ENCODE peak calls at places on chromosomes 3 and 15, in four cellular contexts. One of them, this sample, is unnamed.

GRCh38 chr3:29525254-29525881 is 244.5 kb downstream of the RBMS3 start:
- DNase-seq in GM23338: no peak
- DNase-seq in astrocyte of the spinal cord: peak
- DNase-seq in AG09309: peak
- DNase-seq in this sample: peak

GRCh38 chr3:188202358-188203138 is 48.6 kb downstream of the LPP start:
- DNase-seq in AG09309: no peak
- DNase-seq in astrocyte of the spinal cord: no peak
- DNase-seq in GM23338: peak
- DNase-seq in this sample: no peak

GRCh38 chr15:37767841-37768455 is 166.5 kb upstream of the TMCO5A start:
- DNase-seq in astrocyte of the spinal cord: no peak
- DNase-seq in AG09309: no peak
- DNase-seq in GM23338: no peak
- DNase-seq in this sample: no peak

GRCh38 chr15:55267401-55268053 is 22.1 kb downstream of the RAB27A start:
- DNase-seq in GM23338: no peak
- DNase-seq in astrocyte of the spinal cord: peak
- DNase-seq in AG09309: no peak
- DNase-seq in this sample: no peak

GRCh38 chr3:106534206-106534605 is 665.4 kb upstream of the CBLB start:
- DNase-seq in AG09309: peak
- DNase-seq in astrocyte of the spinal cord: peak
- DNase-seq in GM23338: no peak
- DNase-seq in this sample: peak

GRCh38 chr15:76470691-76471090 is 134.1 kb downstream of the ISL2 start:
- DNase-seq in AG09309: peak
- DNase-seq in astrocyte of the spinal cord: peak
- DNase-seq in GM23338: no peak
- DNase-seq in this sample: peak

GRCh38 chr3:156469456-156469855 is 85.5 kb downstream of the SSR3 start:
- DNase-seq in GM23338: no peak
- DNase-seq in astrocyte of the spinal cord: no peak
- DNase-seq in AG09309: no peak
- DNase-seq in this sample: no peak

GRCh38 chr15:92130244-92130643 is 263.4 kb upstream of the ST8SIA2 start:
- DNase-seq in AG09309: no peak
- DNase-seq in astrocyte of the spinal cord: no peak
- DNase-seq in GM23338: peak
- DNase-seq in this sample: no peak

GRCh38 chr3:129621626-129622417 is 15.3 kb upstream of the PLXND1 start:
- DNase-seq in GM23338: no peak
- DNase-seq in AG09309: no peak
- DNase-seq in astrocyte of the spinal cord: no peak
- DNase-seq in this sample: no peak

GRCh38 chr3:128309026-128309425 is 155.7 kb downstream of the EEFSEC start:
- DNase-seq in GM23338: no peak
- DNase-seq in AG09309: no peak
- DNase-seq in astrocyte of the spinal cord: no peak
- DNase-seq in this sample: no peak

GRCh38 chr3:150755902-150756301 is 7.1 kb downstream of the SIAH2 start:
- DNase-seq in AG09309: peak
- DNase-seq in GM23338: no peak
- DNase-seq in astrocyte of the spinal cord: no peak
- DNase-seq in this sample: no peak

GRCh38 chr3:73656241-73656890 is 31.6 kb upstream of the PDZRN3 start:
- DNase-seq in astrocyte of the spinal cord: peak
- DNase-seq in AG09309: no peak
- DNase-seq in GM23338: no peak
- DNase-seq in this sample: peak

GRCh38 chr3:188673509-188674239 is 498.1 kb upstream of the TPRG1 start:
- DNase-seq in GM23338: peak
- DNase-seq in AG09309: peak
- DNase-seq in astrocyte of the spinal cord: peak
- DNase-seq in this sample: peak

GRCh38 chr15:59002418-59002859 is 15.0 kb downstream of the RNF111 start:
- DNase-seq in astrocyte of the spinal cord: no peak
- DNase-seq in GM23338: no peak
- DNase-seq in AG09309: no peak
- DNase-seq in this sample: no peak

GRCh38 chr15:64842986-64843561 is 1.4 kb downstream of the PLEKHO2 start:
- DNase-seq in astrocyte of the spinal cord: peak
- DNase-seq in AG09309: no peak
- DNase-seq in GM23338: no peak
- DNase-seq in this sample: no peak

GRCh38 chr15:95520511-95520910 is 810.0 kb upstream of the NR2F2 start:
- DNase-seq in astrocyte of the spinal cord: peak
- DNase-seq in AG09309: no peak
- DNase-seq in GM23338: no peak
- DNase-seq in this sample: no peak

DNA sequence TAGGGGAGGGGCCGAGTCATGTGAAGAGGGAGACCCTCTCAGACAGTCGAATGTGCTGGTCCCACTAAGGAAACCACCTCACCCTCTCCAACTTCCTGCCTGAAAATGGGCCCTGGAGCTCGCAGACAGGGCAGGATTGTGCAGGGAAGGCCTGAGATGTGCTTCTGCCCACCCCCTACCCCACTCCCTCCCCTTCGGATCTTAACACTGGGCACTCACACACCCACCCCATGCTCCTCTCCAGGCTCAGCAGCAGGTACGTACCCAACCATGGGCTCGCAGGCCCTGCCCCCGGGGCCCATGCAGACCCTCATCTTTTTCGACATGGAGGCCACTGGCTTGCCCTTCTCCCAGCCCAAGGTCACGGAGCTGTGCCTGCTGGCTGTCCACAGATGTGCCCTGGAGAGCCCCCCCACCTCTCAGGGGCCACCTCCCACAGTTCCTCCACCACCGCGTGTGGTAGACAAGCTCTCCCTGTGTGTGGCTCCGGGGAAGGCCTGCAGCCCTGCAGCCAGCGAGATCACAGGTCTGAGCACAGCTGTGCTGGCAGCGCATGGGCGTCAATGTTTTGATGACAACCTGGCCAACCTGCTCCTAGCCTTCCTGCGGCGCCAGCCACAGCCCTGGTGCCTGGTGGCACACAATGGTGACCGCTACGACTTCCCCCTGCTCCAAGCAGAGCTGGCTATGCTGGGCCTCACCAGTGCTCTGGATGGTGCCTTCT is 20.0 kb downstream of the ATRIP start:
- DNase-seq in astrocyte of the spinal cord: no peak
- DNase-seq in GM23338: no peak
- DNase-seq in AG09309: no peak
- DNase-seq in this sample: no peak
- H3K4me3 ChIP-seq in astrocyte of the spinal cord: peak
- H3K4me3 ChIP-seq in GM23338: no peak
- H3K4me3 ChIP-seq in AG09309: peak
- H3K4me3 ChIP-seq in this sample: peak

GRCh38 chr3:146148468-146148931 is 12.5 kb downstream of the PLOD2 start:
- DNase-seq in astrocyte of the spinal cord: no peak
- DNase-seq in GM23338: peak
- DNase-seq in AG09309: no peak
- DNase-seq in this sample: no peak
- TF ChIP-seq CTCF in astrocyte of the spinal cord: peak
- TF ChIP-seq CTCF in GM23338: peak
- TF ChIP-seq CTCF in AG09309: peak
- TF ChIP-seq CTCF in this sample: peak

GRCh38 chr3:53162672-53163458 is 1.9 kb downstream of the PRKCD start:
- DNase-seq in astrocyte of the spinal cord: no peak
- DNase-seq in AG09309: no peak
- DNase-seq in GM23338: no peak
- DNase-seq in this sample: no peak

GRCh38 chr3:53164911-53165310 is 3.9 kb downstream of the PRKCD start:
- DNase-seq in AG09309: no peak
- DNase-seq in astrocyte of the spinal cord: no peak
- DNase-seq in GM23338: peak
- DNase-seq in this sample: no peak

GRCh38 chr3:53161820-53162671 is 1.0 kb downstream of the PRKCD start:
- DNase-seq in GM23338: peak
- DNase-seq in astrocyte of the spinal cord: peak
- DNase-seq in AG09309: no peak
- DNase-seq in this sample: no peak

GRCh38 chr3:53161345-53161819 is 373 bp downstream of the PRKCD start:
- DNase-seq in AG09309: no peak
- DNase-seq in astrocyte of the spinal cord: no peak
- DNase-seq in GM23338: no peak
- DNase-seq in this sample: no peak

GRCh38 chr3:53163459-53164387 is 2.7 kb downstream of the PRKCD start:
- DNase-seq in astrocyte of the spinal cord: no peak
- DNase-seq in GM23338: no peak
- DNase-seq in AG09309: no peak
- DNase-seq in this sample: no peak
- H3K4me3 ChIP-seq in astrocyte of the spinal cord: no peak
- H3K4me3 ChIP-seq in GM23338: no peak
- H3K4me3 ChIP-seq in AG09309: no peak
- H3K4me3 ChIP-seq in this sample: no peak

GRCh38 chr3:107630779-107631178 is 108.0 kb downstream of the BBX start:
- DNase-seq in GM23338: no peak
- DNase-seq in astrocyte of the spinal cord: no peak
- DNase-seq in AG09309: no peak
- DNase-seq in this sample: no peak

GRCh38 chr3:107633327-107634141 is 110.8 kb downstream of the BBX start:
- DNase-seq in astrocyte of the spinal cord: no peak
- DNase-seq in GM23338: no peak
- DNase-seq in AG09309: no peak
- DNase-seq in this sample: no peak

GRCh38 chr3:107629556-107629955 is 106.8 kb downstream of the BBX start:
- DNase-seq in astrocyte of the spinal cord: peak
- DNase-seq in AG09309: peak
- DNase-seq in GM23338: no peak
- DNase-seq in this sample: no peak

GRCh38 chr3:107632576-107632975 is 109.8 kb downstream of the BBX start:
- DNase-seq in astrocyte of the spinal cord: no peak
- DNase-seq in GM23338: no peak
- DNase-seq in AG09309: no peak
- DNase-seq in this sample: no peak

GRCh38 chr3:107627962-107628542 is 105.3 kb downstream of the BBX start:
- DNase-seq in astrocyte of the spinal cord: no peak
- DNase-seq in GM23338: no peak
- DNase-seq in AG09309: no peak
- DNase-seq in this sample: no peak
- TF ChIP-seq CTCF in astrocyte of the spinal cord: peak
- TF ChIP-seq CTCF in GM23338: no peak
- TF ChIP-seq CTCF in AG09309: no peak
- TF ChIP-seq CTCF in this sample: no peak

DNA sequence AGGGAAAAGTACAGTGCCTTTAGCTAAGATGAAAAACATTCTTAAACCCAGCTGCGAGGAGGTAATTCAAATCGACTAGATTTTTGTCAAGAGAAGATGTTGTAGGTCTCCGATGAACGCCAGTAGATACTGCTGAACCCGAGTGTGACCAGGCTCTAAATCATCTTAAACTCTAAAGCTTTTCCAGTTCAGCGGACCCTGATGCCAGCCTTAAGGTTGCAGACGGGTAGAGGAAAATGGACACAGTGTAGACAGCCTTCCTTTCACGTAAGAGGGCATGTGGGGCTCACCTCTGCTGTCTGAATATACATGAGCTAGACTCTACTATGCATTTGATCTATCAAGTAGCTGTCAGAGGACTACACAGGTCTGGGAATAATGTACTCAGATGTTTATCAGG is 152.0 kb downstream of the CADPS start:
- DNase-seq in GM23338: no peak
- DNase-seq in astrocyte of the spinal cord: no peak
- DNase-seq in AG09309: no peak
- DNase-seq in this sample: no peak
- H3K4me3 ChIP-seq in GM23338: no peak
- H3K4me3 ChIP-seq in astrocyte of the spinal cord: no peak
- H3K4me3 ChIP-seq in AG09309: no peak
- H3K4me3 ChIP-seq in this sample: no peak

GRCh38 chr15:44426975-44427755 is at the start of gene CTDSPL2:
- DNase-seq in GM23338: peak
- DNase-seq in astrocyte of the spinal cord: peak
- DNase-seq in AG09309: peak
- DNase-seq in this sample: peak
- TF ChIP-seq CTCF in GM23338: peak
- TF ChIP-seq CTCF in astrocyte of the spinal cord: peak
- TF ChIP-seq CTCF in AG09309: no peak
- TF ChIP-seq CTCF in this sample: peak

GRCh38 chr15:67011620-67012005 is 53.8 kb upstream of the SMAD3 start:
- DNase-seq in GM23338: no peak
- DNase-seq in AG09309: no peak
- DNase-seq in astrocyte of the spinal cord: no peak
- DNase-seq in this sample: no peak

GRCh38 chr15:67009576-67010569 is 55.5 kb upstream of the SMAD3 start:
- DNase-seq in AG09309: no peak
- DNase-seq in astrocyte of the spinal cord: no peak
- DNase-seq in GM23338: no peak
- DNase-seq in this sample: no peak

GRCh38 chr15:67010898-67011619 is 54.3 kb upstream of the SMAD3 start:
- DNase-seq in AG09309: no peak
- DNase-seq in astrocyte of the spinal cord: no peak
- DNase-seq in GM23338: peak
- DNase-seq in this sample: no peak

GRCh38 chr15:67017318-67017717 is 48.1 kb upstream of the SMAD3 start:
- DNase-seq in astrocyte of the spinal cord: no peak
- DNase-seq in AG09309: no peak
- DNase-seq in GM23338: no peak
- DNase-seq in this sample: no peak

GRCh38 chr15:67013696-67014095 is 51.7 kb upstream of the SMAD3 start:
- DNase-seq in GM23338: peak
- DNase-seq in AG09309: peak
- DNase-seq in astrocyte of the spinal cord: peak
- DNase-seq in this sample: peak
- H3K4me3 ChIP-seq in GM23338: no peak
- H3K4me3 ChIP-seq in AG09309: no peak
- H3K4me3 ChIP-seq in astrocyte of the spinal cord: no peak
- H3K4me3 ChIP-seq in this sample: no peak

GRCh38 chr15:84862214-84862975 is 22.1 kb upstream of the SLC28A1 start:
- DNase-seq in AG09309: no peak
- DNase-seq in astrocyte of the spinal cord: no peak
- DNase-seq in GM23338: no peak
- DNase-seq in this sample: no peak
- TF ChIP-seq CTCF in AG09309: no peak
- TF ChIP-seq CTCF in astrocyte of the spinal cord: no peak
- TF ChIP-seq CTCF in GM23338: peak
- TF ChIP-seq CTCF in this sample: no peak

GRCh38 chr3:60577601-60578000 is 673.7 kb downstream of the FHIT start:
- DNase-seq in AG09309: no peak
- DNase-seq in GM23338: no peak
- DNase-seq in astrocyte of the spinal cord: no peak
- DNase-seq in this sample: no peak
- H3K4me3 ChIP-seq in AG09309: no peak
- H3K4me3 ChIP-seq in GM23338: no peak
- H3K4me3 ChIP-seq in astrocyte of the spinal cord: no peak
- H3K4me3 ChIP-seq in this sample: no peak